ENCODE peak calls at places on chromosome 7, in four cellular contexts. K, C, Q and S are unnamed samples. For H3K4me1, the result is how much of the 10 kb centered on the place peaks cover.

GRCh38 chr7:117350027-117350426 is 27.2 kb upstream of the WNT2 start:
- DNase-seq in K (no peak), C (no peak), Q (no peak), S (no peak)

GRCh38 chr7:67625257-67625713 is 628.7 kb downstream of the TYW1 start:
- DNase-seq in K (peak), C (peak), Q (peak), S (peak)

GRCh38 chr7:47496666-47497065 is 85.2 kb downstream of the TNS3 start:
- DNase-seq in K (no peak), C (no peak), Q (no peak), S (no peak)

GRCh38 chr7:90211391-90212148 is at the start of gene STEAP2:
- DNase-seq in K (peak), C (peak), Q (peak), S (peak)

GRCh38 chr7:126958367-126958766 is 294.4 kb downstream of the GRM8 start:
- DNase-seq in K (no peak), C (no peak), Q (no peak), S (no peak)

GRCh38 chr7:133623716-133624115 is 370.8 kb downstream of the EXOC4 start:
- DNase-seq in K (no peak), C (no peak), Q (no peak), S (no peak)

GRCh38 chr7:15561840-15562239 is at the start of gene AGMO:
- DNase-seq in K (no peak), C (no peak), Q (peak), S (no peak)

GRCh38 chr7:122423591-122423990 is 119.0 kb upstream of the FEZF1 start:
- DNase-seq in K (no peak), C (no peak), Q (no peak), S (no peak)

GRCh38 chr7:94578615-94579014 is 69.0 kb downstream of the CASD1 start:
- DNase-seq in K (no peak), C (no peak), Q (no peak), S (no peak)

GRCh38 chr7:123633553-123633952 is 22.1 kb upstream of the LMOD2 start:
- DNase-seq in K (no peak), C (no peak), Q (no peak), S (peak)

GRCh38 chr7:90172121-90172520 is 17.9 kb downstream of the STEAP1 start:
- DNase-seq in K (no peak), C (no peak), Q (no peak), S (no peak)

GRCh38 chr7:151017953-151018420 is 6.3 kb downstream of the ATG9B start:
- DNase-seq in K (no peak), C (peak), Q (peak), S (peak)

GRCh38 chr7:23687011-23687410 is 7.0 kb downstream of the FAM221A start:
- DNase-seq in K (no peak), C (no peak), Q (no peak), S (no peak)

GRCh38 chr7:42161723-42162122 is 75.3 kb downstream of the GLI3 start:
- DNase-seq in K (no peak), C (no peak), Q (no peak), S (peak)

GRCh38 chr7:69643708-69644445 is 45.6 kb downstream of the AUTS2 start:
- DNase-seq in K (no peak), C (no peak), Q (no peak), S (no peak)

GRCh38 chr7:121329460-121330052 is 756 bp downstream of the WNT16 start:
- DNase-seq in K (no peak), C (peak), Q (peak), S (no peak)

GRCh38 chr7:75617634-75618234 is 121.0 kb downstream of the HIP1 start:
- DNase-seq in K (no peak), C (no peak), Q (no peak), S (peak)

GRCh38 chr7:46461334-46461777 is 540.3 kb upstream of the IGFBP3 start:
- DNase-seq in K (no peak), C (no peak), Q (no peak), S (peak)

GRCh38 chr7:77306231-77307067 is 106.8 kb upstream of the FGL2 start:
- DNase-seq in K (no peak), C (no peak), Q (no peak), S (no peak)

GRCh38 chr7:90625562-90625961 is 29.4 kb downstream of the CDK14 start:
- DNase-seq in K (peak), C (no peak), Q (peak), S (peak)

GRCh38 chr7:143975617-143976016 is 21.0 kb downstream of the OR2F1 start:
- DNase-seq in K (no peak), C (peak), Q (no peak), S (no peak)

GRCh38 chr7:41705109-41705871 is 2.4 kb upstream of the INHBA start:
- DNase-seq in K (peak), C (peak), Q (peak), S (peak)

GRCh38 chr7:2494191-2495130 is 18.3 kb upstream of the GRIFIN start:
- DNase-seq in K (no peak), C (no peak), Q (no peak), S (no peak)
- H3K4me1 ChIP-seq in K (under half), C (under half), Q (under half), S (under half)

GRCh38 chr7:55135462-55135861 is 116.6 kb downstream of the EGFR start:
- DNase-seq in K (no peak), C (no peak), Q (no peak), S (no peak)

GRCh38 chr7:55132550-55132889 is 113.7 kb downstream of the EGFR start:
- DNase-seq in K (no peak), C (no peak), Q (no peak), S (no peak)

GRCh38 chr7:55133630-55134392 is 115.0 kb downstream of the EGFR start:
- DNase-seq in K (no peak), C (no peak), Q (no peak), S (peak)

GRCh38 chr7:55132890-55133551 is 114.2 kb downstream of the EGFR start:
- DNase-seq in K (no peak), C (no peak), Q (no peak), S (peak)

DNA sequence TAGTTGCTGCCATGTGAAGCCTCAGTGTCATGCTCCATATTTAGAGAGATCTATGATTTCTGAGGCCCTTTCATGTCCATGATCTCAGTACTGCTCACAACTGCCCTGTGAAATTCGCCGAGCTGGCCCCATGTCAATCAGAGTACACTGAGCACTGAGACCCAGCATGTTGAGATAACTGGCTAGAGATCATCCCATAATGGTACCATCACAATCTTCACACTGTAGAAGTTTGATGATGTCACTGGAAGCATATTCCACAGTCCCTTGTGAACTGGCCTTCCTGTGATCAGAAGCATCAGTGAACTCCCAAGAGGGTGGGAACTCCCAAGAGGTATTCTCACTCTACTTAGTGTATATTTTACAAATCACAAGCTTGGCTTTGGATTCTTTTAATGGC is 116.0 kb downstream of the EGFR start:
- DNase-seq in K (no peak), C (no peak), Q (no peak), S (no peak)
- H2BK15ac ChIP-seq in K (no peak), C (no peak), Q (no peak), S (peak)

DNA sequence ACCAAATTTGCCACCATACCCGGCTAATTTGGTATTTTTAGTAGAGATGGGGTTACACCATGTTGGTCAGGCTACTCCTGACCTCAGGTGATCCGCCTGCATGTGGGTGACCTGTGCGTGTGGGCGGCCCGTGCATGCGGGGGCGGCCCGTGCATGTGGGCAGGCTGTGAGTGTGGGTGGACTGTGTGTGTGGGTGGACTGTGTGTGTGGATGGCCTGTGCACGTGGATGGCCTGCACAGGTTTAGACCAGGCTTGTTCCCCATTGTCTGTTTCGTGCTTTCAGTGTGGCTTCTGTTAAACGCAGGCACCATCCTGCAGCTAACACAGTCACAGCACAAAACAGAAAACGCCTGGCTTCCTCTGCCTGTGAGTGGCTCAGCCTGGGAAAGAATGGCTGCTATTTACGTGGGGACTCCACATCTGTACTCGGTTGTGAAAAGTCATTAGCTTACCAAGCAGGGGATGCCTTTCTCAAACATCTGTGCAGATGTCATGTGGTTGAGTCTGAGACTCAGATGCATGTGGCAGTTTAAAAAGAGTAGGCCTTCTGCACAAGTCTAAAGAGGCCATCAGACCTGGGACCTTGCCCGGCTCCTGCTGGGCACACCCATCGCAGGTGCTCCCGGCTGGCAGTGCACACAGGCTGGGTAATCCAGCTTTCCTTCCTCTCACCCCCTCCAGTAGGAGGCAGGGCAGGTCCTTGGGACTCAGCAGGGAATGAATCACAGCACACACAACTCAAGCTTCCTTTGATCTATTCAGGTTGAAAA is 91.6 kb downstream of the COBL start:
- DNase-seq in K (peak), C (peak), Q (no peak), S (no peak)
- H3K4ac ChIP-seq in K (no peak), C (no peak), Q (no peak), S (no peak)

GRCh38 chr7:102446387-102447156 is 13.2 kb downstream of the ORAI2 start:
- DNase-seq in K (no peak), C (no peak), Q (no peak), S (no peak)
- H3K4me1 ChIP-seq in K (under half), C (under half), Q (under half), S (under half)

DNA sequence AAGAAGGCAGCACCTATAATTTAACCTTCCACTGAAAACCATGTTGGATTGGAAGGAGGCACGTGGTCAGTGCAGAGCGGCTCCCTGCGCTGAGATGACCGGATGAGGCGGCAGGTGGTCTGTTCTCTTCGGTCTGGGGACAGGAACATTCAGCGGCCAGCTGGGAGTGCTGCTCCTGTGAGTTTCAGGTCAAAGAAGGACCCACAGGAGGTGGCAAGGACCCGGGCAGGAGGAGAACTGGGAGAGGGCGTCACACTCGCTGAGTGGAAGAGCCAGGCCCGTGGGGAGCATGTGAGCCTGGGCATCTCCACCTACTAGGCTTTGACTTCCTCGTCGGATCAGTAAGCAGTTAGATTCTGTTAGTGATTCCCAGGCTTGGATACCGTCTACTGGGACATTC is 113.4 kb upstream of the SHH start:
- DNase-seq in K (no peak), C (no peak), Q (no peak), S (no peak)
- H2BK15ac ChIP-seq in K (no peak), C (no peak), Q (no peak), S (no peak)

GRCh38 chr7:137987563-137987962 is 14.3 kb downstream of the CREB3L2 start:
- DNase-seq in K (no peak), C (no peak), Q (no peak), S (no peak)
- H3K4ac ChIP-seq in K (no peak), C (no peak), Q (no peak), S (no peak)

GRCh38 chr7:36792421-36792820 is 68.1 kb upstream of the AOAH start:
- DNase-seq in K (no peak), C (no peak), Q (no peak), S (no peak)
- H3K4me1 ChIP-seq in K (under half), C (under half), Q (under half), S (under half)

GRCh38 chr7:34060548-34060947 is 155.2 kb downstream of the BMPER start:
- DNase-seq in K (no peak), C (no peak), Q (no peak), S (peak)

GRCh38 chr7:34058791-34059550 is 153.6 kb downstream of the BMPER start:
- DNase-seq in K (no peak), C (no peak), Q (no peak), S (no peak)

GRCh38 chr7:34057956-34058355 is 152.6 kb downstream of the BMPER start:
- DNase-seq in K (no peak), C (no peak), Q (no peak), S (no peak)

GRCh38 chr7:34059551-34059840 is 154.2 kb downstream of the BMPER start:
- DNase-seq in K (no peak), C (no peak), Q (no peak), S (no peak)

DNA sequence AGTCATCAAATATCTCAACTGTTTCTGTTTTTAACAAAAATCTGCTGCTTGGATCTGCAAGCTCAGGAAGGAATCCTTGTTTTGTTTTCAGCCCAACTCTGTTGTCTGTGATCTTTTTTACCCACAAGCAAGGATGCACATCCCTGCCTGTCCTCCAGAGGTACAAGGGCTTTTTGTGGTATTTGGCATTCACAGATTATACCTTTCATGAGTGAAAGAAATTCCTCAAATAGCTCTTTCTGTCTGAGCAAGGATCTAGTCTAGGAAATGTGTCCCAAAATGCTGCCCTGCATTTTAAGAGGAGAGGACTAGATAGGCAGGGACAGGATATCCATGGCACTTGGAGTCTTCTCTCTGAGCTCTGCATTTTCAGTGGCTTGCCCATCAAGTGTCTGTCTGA is 151.8 kb downstream of the BMPER start:
- DNase-seq in K (no peak), C (no peak), Q (no peak), S (no peak)
- H2BK15ac ChIP-seq in K (no peak), C (no peak), Q (no peak), S (no peak)

DNA sequence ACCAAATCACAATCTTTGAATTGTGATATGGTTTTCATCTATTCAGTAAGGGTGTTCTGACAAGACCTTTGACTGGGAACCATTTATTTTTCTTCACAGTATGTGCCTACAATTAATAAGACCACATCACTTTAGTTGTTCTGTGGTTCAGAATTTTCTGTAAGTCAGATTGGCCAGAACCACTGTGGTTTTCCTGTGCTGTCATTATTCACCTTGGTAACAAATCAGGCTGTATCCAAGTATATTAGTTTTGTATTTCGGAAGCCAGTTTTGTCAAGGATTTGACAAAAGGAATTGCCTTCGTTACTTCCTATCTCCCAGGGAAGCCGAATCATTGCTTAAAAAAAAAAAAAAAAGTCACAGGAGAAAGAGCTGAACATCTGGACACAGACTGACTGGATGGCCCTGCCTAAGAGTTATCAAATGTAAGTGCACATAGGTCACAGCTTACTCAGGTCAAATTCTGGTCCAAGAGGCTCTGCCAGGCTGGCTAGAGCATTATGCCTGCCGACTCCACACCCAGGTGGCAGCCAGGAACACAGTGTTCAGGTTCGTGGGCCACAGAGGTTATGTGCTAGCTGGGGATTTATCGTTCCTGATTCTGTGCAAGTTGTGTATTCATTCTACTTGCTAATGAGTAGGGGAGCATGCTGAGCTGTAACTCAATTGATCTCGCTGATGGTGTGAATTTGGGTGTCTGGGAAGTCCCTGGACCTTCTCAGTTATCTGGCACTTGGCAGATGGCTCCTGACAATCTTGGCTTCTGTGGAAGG is 175.3 kb downstream of the JAZF1 start:
- DNase-seq in K (no peak), C (no peak), Q (no peak), S (no peak)
- H3K4ac ChIP-seq in K (no peak), C (no peak), Q (no peak), S (no peak)